ENCODE peak calls at places on chromosomes 5 and 9, in four cellular contexts. V is SJCRH30, P is HCT116, A is heart left ventricle. I is an unnamed sample. For H3K27me3 and H3K9me3, the result is how much of the 10 kb centered on the place peaks cover.

GRCh38 chr9:101119206-101119819 is 90.8 kb downstream of the PLPPR1 start:
- DNase-seq in A (peak), P (peak), V (peak), I (peak)

GRCh38 chr9:123033864-123034598 is 564 bp downstream of the GPR21 start:
- DNase-seq in A (no peak), P (no peak), V (peak), I (no peak)

GRCh38 chr9:89052470-89053097 is 61.3 kb downstream of the S1PR3 start:
- DNase-seq in V (no peak), A (peak), P (no peak), I (no peak)

GRCh38 chr9:80836013-80836412 is 853.3 kb downstream of the TLE1 start:
- DNase-seq in A (no peak), V (no peak), P (no peak), I (no peak)

GRCh38 chr5:96936431-96937221 is 746 bp downstream of the LNPEP start:
- DNase-seq in A (peak), P (no peak), V (peak), I (peak)

GRCh38 chr9:124088476-124088837 is 76.9 kb downstream of the LHX2 start:
- DNase-seq in A (no peak), V (peak), P (no peak), I (no peak)

GRCh38 chr9:130328349-130328801 is 62.8 kb downstream of the HMCN2 start:
- DNase-seq in A (peak), P (no peak), V (peak), I (no peak)

GRCh38 chr5:75355236-75355635 is 18.2 kb downstream of the HMGCR start:
- DNase-seq in P (no peak), A (no peak), V (no peak), I (no peak)

GRCh38 chr9:85421641-85422040 is 320.1 kb downstream of the AGTPBP1 start:
- DNase-seq in A (no peak), P (no peak), V (no peak), I (no peak)

GRCh38 chr5:123204224-123204623 is 115.2 kb downstream of the PRDM6 start:
- DNase-seq in V (no peak), A (no peak), P (no peak), I (no peak)

GRCh38 chr5:155616779-155617392 is 603.3 kb downstream of the KIF4B start:
- DNase-seq in A (peak), P (no peak), V (peak), I (peak)

GRCh38 chr5:40258205-40258604 is 421.5 kb upstream of the PTGER4 start:
- DNase-seq in P (no peak), V (no peak), A (no peak), I (no peak)

GRCh38 chr5:139765040-139765408 is 30.6 kb upstream of the PSD2 start:
- DNase-seq in P (no peak), A (no peak), V (no peak), I (no peak)

GRCh38 chr9:72872718-72873117 is 80.1 kb downstream of the ALDH1A1 start:
- DNase-seq in A (no peak), P (no peak), V (no peak), I (no peak)

GRCh38 chr5:73311291-73312110 is 137.1 kb downstream of the FOXD1 start:
- DNase-seq in A (peak), P (no peak), V (peak), I (peak)

GRCh38 chr5:56480305-56481146 is 247.4 kb upstream of the ANKRD55 start:
- DNase-seq in V (peak), P (no peak), A (peak), I (peak)

GRCh38 chr9:116271307-116271706 is 117.7 kb downstream of the PAPPA start:
- DNase-seq in V (no peak), A (no peak), P (no peak), I (no peak)

GRCh38 chr9:130185494-130186005 is 13.3 kb downstream of the NCS1 start:
- DNase-seq in V (peak), A (no peak), P (no peak), I (no peak)

GRCh38 chr5:173542159-173542558 is 74.3 kb downstream of the BOD1 start:
- DNase-seq in V (no peak), P (no peak), A (no peak), I (no peak)

GRCh38 chr5:163661358-163661757 is 155.9 kb downstream of the MAT2B start:
- DNase-seq in P (no peak), A (no peak), V (no peak), I (no peak)

GRCh38 chr5:87081511-87082372 is 185.9 kb upstream of the RASA1 start:
- DNase-seq in A (peak), P (no peak), V (no peak), I (no peak)

GRCh38 chr9:93054758-93055704 is 3.5 kb upstream of the SUSD3 start:
- DNase-seq in A (no peak), V (no peak), P (no peak), I (no peak)

GRCh38 chr5:139657363-139658321 is 9.5 kb downstream of the CXXC5 start:
- DNase-seq in V (no peak), P (no peak), A (peak), I (peak)

GRCh38 chr5:91727452-91727851 is 344.3 kb upstream of the ARRDC3 start:
- DNase-seq in A (no peak), V (no peak), P (no peak), I (no peak)

GRCh38 chr9:123302348-123303214 is 34.2 kb upstream of the STRBP start:
- DNase-seq in A (no peak), V (no peak), P (no peak), I (no peak)

GRCh38 chr5:178373711-178374110 is 141.1 kb upstream of the PHYKPL start:
- DNase-seq in V (no peak), A (peak), P (no peak), I (no peak)

GRCh38 chr9:33750307-33750838 is 45.0 kb upstream of the PRSS3 start:
- DNase-seq in V (no peak), A (no peak), P (no peak), I (no peak)

GRCh38 chr5:124692324-124692723 is 54.1 kb downstream of the ZNF608 start:
- DNase-seq in A (no peak), P (no peak), V (no peak), I (peak)

GRCh38 chr5:143258559-143259253 is 144.8 kb downstream of the NR3C1 start:
- DNase-seq in P (no peak), A (no peak), V (no peak), I (no peak)

GRCh38 chr9:134428559-134428958 is 102.3 kb downstream of the RXRA start:
- DNase-seq in V (no peak), P (no peak), A (no peak), I (no peak)

GRCh38 chr5:54388811-54389210 is 66.7 kb upstream of the HSPB3 start:
- DNase-seq in P (no peak), V (no peak), A (no peak), I (no peak)

GRCh38 chr9:8346291-8346690 is 546.7 kb upstream of the DMAC1 start:
- DNase-seq in A (no peak), P (no peak), V (peak), I (no peak)
- H3K27me3 ChIP-seq in A (under half), P (under half), V (under half), I (under half)

GRCh38 chr5:64690104-64690416 is 243 bp upstream of the SHISAL2B start:
- DNase-seq in V (no peak), P (no peak), A (no peak), I (no peak)
- H3K4me3 ChIP-seq in V (no peak), P (no peak), A (peak), I (peak)

DNA sequence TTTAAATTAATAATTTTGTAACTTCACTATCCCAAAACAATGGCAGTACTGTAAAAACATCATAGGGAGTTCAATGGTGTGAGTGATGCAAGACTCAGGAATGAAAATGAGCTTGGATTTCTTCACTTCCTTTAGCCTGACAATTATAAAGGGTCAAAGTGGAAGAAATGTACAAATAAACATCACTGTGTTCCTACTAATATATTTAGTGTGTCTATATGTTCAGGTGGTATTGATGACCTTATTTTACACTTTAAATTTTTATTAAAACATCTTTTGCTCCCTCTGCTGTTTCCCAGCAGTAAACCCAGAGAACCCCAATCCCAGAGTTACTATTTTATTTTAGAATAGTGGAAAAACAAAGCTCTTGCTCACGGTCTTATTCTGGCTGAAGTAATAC is 2.0 kb downstream of the LOX start:
- DNase-seq in P (no peak), A (no peak), V (no peak), I (no peak)
- H3K9me3 ChIP-seq in P (under half), A (under half), V (under half), I (under half)

DNA sequence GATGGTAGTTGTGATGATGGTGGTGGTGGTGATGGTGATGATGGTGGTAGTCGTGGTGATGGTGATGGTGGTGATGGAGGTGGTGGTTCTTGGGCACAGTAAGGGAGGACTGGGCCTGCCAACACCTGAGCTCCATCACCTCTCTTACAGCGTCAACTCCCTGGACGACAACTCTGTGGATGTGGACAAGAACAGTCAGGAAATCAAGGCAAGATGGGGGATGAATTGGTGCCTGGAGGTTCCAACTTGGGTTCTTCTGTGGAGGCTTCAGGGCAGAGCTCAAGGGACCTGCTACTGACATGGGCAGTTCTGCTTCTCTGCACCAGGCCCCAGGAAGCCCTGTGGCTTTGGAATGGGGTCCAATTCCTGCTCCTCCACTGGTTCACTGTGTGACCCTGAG is 17.4 kb downstream of the GPRIN1 start:
- DNase-seq in A (no peak), P (no peak), V (no peak), I (no peak)
- H3K27me3 ChIP-seq in A (under half), P (under half), V (under half), I (under half)

DNA sequence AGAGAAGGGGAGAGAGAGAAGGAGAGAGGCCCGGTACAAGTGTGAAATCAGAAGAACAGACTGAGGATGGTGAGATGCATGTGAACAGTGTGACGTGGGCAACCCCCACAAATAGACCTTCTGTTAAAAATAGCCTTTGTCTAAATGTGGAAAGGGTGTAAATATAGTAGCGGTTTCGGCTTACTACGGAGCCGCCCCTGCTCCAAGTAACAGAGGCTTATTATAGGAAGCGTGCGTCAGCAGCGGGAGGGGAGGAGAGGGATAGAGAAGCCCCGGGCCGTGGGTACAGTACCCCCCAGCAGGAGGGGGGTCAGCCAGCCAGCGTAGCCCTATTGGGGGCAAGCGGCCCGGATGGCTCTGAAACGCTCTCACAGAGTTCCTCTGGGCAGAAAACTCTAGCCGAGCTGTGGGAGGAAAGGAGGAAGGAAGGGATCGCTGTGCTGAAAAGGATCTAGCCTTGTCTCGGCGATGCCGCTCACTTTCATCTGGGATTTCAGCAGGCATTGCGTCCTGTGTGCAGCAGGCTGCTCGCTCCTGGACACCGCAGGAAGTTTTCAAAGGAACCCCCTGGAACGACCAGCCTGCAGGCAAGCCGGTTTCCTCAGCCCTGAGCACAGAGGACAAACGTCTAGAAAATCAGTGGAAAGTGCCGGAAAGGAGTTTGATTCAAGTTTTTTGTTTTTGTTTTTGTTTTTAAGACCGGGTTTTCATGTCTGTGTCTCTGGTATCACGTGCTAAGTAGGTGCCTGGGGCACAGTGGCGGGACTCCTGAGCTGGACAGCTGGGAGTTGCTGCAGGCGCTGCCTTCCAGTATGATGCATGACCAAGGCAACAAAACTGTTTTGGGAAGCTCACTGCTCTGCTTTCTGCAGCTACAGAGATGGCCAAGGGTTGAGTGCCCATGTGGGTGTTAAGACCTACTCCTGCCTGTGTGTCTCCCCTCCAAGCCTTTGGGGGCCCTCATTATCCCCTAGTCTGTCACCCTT is 146.6 kb downstream of the SEC61B start:
- DNase-seq in V (peak), A (peak), P (no peak), I (peak)
- H3K4me3 ChIP-seq in V (peak), A (peak), P (no peak), I (peak)

GRCh38 chr5:141409598-141410306 is 1.9 kb downstream of the PCDHGB6 start:
- DNase-seq in A (no peak), P (no peak), V (no peak), I (no peak)

GRCh38 chr5:141411575-141411974 is 1.2 kb upstream of the PCDHGA10 start:
- DNase-seq in V (no peak), A (no peak), P (no peak), I (no peak)

GRCh38 chr5:141412853-141413539 is at the start of gene PCDHGA10:
- DNase-seq in P (peak), A (peak), V (no peak), I (peak)

GRCh38 chr5:141419074-141419880 is 1.6 kb upstream of the PCDHGA11 start:
- DNase-seq in A (no peak), P (no peak), V (no peak), I (no peak)

DNA sequence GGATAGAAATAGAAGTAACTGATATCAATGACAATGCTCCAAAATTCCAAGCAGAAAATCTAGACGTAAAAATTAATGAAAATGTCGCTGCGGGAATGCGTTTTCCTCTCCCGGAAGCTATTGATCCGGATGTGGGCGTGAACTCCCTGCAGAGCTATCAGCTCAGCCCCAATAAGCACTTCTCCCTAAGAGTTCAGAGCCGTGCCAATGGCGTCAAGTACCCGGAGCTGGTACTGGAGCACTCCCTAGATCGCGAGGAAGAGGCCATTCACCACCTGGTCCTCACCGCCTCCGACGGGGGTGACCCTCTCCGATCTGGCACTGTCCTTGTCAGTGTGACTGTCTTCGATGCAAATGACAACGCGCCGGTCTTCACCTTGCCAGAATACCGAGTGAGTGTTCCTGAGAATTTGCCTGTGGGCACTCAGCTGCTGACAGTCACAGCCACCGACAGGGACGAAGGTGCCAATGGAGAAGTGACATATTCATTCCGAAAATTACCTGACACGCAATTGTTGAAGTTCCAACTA is 818 bp downstream of the PCDHGA10 start:
- DNase-seq in V (no peak), A (no peak), P (peak), I (no peak)
- H3K9me3 ChIP-seq in V (under half), A (under half), P (under half), I (under half)

GRCh38 chr5:170748986-170749385 is 34.5 kb upstream of the GABRP start:
- DNase-seq in P (no peak), V (no peak), A (no peak), I (no peak)
- H3K27me3 ChIP-seq in P (under half), V (under half), A (under half), I (under half)

DNA sequence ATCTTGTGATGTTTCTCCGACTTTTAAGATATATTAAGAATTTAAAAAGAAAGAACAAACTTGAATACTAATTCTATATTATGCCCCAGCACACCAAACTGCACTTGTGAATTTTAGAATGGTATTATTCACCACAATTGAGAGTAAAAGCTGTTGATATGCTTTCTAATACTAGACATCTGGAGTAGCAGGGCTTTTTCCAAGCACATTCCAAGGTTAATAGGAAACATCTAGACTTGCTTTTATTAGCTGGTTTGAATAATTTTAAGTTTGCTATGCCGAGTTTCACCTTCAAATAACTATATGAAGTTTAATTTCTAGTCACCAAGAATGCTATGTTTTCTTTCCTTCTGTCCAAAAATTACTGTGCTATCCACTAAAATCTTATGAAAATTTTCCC is 13.5 kb downstream of the NREP start:
- DNase-seq in P (no peak), A (no peak), V (no peak), I (no peak)
- H3K4me3 ChIP-seq in P (no peak), A (no peak), V (no peak), I (no peak)

I was measured in MG63.